ENCODE peak calls at places on chromosomes 4 and X, in ten cellular contexts. One of them, this sample, is unnamed.

GRCh38 chrX:46180258-46180687 is 364.9 kb downstream of the ZNF674 start:
- DNase-seq in ovary: no peak
- DNase-seq in tibial nerve: no peak
- DNase-seq in transverse colon: no peak
- DNase-seq in HepG2: peak
- DNase-seq in upper lobe of left lung: no peak
- DNase-seq in stomach: no peak
- DNase-seq in suprapubic skin: no peak
- DNase-seq in H1: no peak
- DNase-seq in SK-N-SH: no peak
- DNase-seq in this sample: no peak

GRCh38 chrX:134895785-134896184 is 95.0 kb upstream of the SMIM10 start:
- DNase-seq in ovary: no peak
- DNase-seq in tibial nerve: no peak
- DNase-seq in transverse colon: no peak
- DNase-seq in HepG2: no peak
- DNase-seq in upper lobe of left lung: no peak
- DNase-seq in stomach: no peak
- DNase-seq in suprapubic skin: no peak
- DNase-seq in H1: no peak
- DNase-seq in SK-N-SH: no peak
- DNase-seq in this sample: no peak

GRCh38 chrX:134948333-134949241 is 42.2 kb upstream of the SMIM10 start:
- DNase-seq in ovary: no peak
- DNase-seq in tibial nerve: no peak
- DNase-seq in transverse colon: no peak
- DNase-seq in HepG2: peak
- DNase-seq in upper lobe of left lung: no peak
- DNase-seq in stomach: no peak
- DNase-seq in suprapubic skin: no peak
- DNase-seq in H1: no peak
- DNase-seq in SK-N-SH: no peak
- DNase-seq in this sample: no peak

GRCh38 chrX:152926279-152926678 is 28.4 kb downstream of the ZNF185 start:
- DNase-seq in ovary: no peak
- DNase-seq in tibial nerve: peak
- DNase-seq in transverse colon: peak
- DNase-seq in HepG2: peak
- DNase-seq in upper lobe of left lung: no peak
- DNase-seq in stomach: peak
- DNase-seq in suprapubic skin: no peak
- DNase-seq in H1: peak
- DNase-seq in SK-N-SH: peak
- DNase-seq in this sample: no peak

GRCh38 chrX:123696334-123696733 is 36.5 kb downstream of the THOC2 start:
- DNase-seq in ovary: no peak
- DNase-seq in tibial nerve: no peak
- DNase-seq in transverse colon: no peak
- DNase-seq in HepG2: no peak
- DNase-seq in upper lobe of left lung: no peak
- DNase-seq in stomach: no peak
- DNase-seq in suprapubic skin: no peak
- DNase-seq in H1: no peak
- DNase-seq in SK-N-SH: no peak
- DNase-seq in this sample: no peak

GRCh38 chr4:14338206-14338605 is 664.1 kb upstream of the CPEB2 start:
- DNase-seq in ovary: no peak
- DNase-seq in tibial nerve: no peak
- DNase-seq in transverse colon: no peak
- DNase-seq in HepG2: no peak
- DNase-seq in upper lobe of left lung: no peak
- DNase-seq in stomach: no peak
- DNase-seq in suprapubic skin: no peak
- DNase-seq in H1: no peak
- DNase-seq in SK-N-SH: no peak
- DNase-seq in this sample: no peak

GRCh38 chr4:37882665-37883296 is 8.1 kb upstream of the TBC1D1 start:
- DNase-seq in ovary: no peak
- DNase-seq in tibial nerve: no peak
- DNase-seq in transverse colon: no peak
- DNase-seq in HepG2: no peak
- DNase-seq in upper lobe of left lung: no peak
- DNase-seq in stomach: no peak
- DNase-seq in suprapubic skin: no peak
- DNase-seq in H1: no peak
- DNase-seq in SK-N-SH: no peak
- DNase-seq in this sample: no peak

GRCh38 chr4:14375816-14376215 is 626.5 kb upstream of the CPEB2 start:
- DNase-seq in ovary: no peak
- DNase-seq in tibial nerve: no peak
- DNase-seq in transverse colon: no peak
- DNase-seq in HepG2: no peak
- DNase-seq in upper lobe of left lung: no peak
- DNase-seq in stomach: no peak
- DNase-seq in suprapubic skin: no peak
- DNase-seq in H1: no peak
- DNase-seq in SK-N-SH: no peak
- DNase-seq in this sample: no peak

GRCh38 chr4:140743194-140743931 is 12.8 kb downstream of the TBC1D9 start:
- DNase-seq in ovary: no peak
- DNase-seq in tibial nerve: no peak
- DNase-seq in transverse colon: peak
- DNase-seq in HepG2: peak
- DNase-seq in upper lobe of left lung: no peak
- DNase-seq in stomach: no peak
- DNase-seq in suprapubic skin: no peak
- DNase-seq in H1: no peak
- DNase-seq in SK-N-SH: peak
- DNase-seq in this sample: no peak

GRCh38 chr4:15601862-15602261 is 53.3 kb downstream of the FBXL5 start:
- DNase-seq in ovary: no peak
- DNase-seq in tibial nerve: no peak
- DNase-seq in transverse colon: no peak
- DNase-seq in HepG2: no peak
- DNase-seq in upper lobe of left lung: no peak
- DNase-seq in stomach: no peak
- DNase-seq in suprapubic skin: no peak
- DNase-seq in H1: no peak
- DNase-seq in SK-N-SH: no peak
- DNase-seq in this sample: no peak

GRCh38 chrX:57952320-57952678 is 42.0 kb upstream of the ZXDA start:
- DNase-seq in ovary: no peak
- DNase-seq in tibial nerve: no peak
- DNase-seq in transverse colon: no peak
- DNase-seq in HepG2: no peak
- DNase-seq in upper lobe of left lung: no peak
- DNase-seq in stomach: no peak
- DNase-seq in suprapubic skin: peak
- DNase-seq in H1: no peak
- DNase-seq in SK-N-SH: no peak
- DNase-seq in this sample: peak

DNA sequence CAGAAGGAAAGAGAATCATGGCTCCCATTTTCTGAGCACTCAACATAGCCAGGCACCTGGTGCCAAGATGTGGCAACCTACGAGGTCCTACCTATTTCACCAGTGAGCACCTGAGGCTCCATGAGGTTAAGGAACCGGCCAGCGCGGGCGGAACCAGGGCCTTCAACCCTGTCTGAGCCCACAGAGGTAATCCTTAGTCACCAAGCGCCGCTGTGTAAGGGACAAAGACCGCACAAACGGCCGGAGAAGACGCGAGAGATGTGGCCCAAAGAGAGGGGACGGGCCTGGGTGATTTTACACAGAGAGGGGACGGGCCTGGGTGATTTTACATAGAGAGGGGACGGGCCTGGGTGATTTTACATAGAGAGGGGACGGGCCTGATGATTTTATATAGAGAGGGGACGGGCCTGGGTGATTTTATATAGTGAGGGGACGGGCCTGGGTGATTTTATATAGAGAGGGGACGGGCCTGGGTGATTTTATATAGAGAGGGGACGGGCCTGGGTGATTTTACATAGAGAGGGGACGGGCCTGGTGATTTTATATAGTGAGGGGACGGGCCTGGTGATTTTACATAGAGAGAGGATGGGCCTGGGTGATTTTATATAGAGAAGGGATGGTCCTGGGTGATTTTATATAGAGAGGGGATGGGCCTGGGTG is 114.2 kb downstream of the SMIM20 start:
- DNase-seq in ovary: no peak
- DNase-seq in tibial nerve: no peak
- DNase-seq in transverse colon: no peak
- DNase-seq in HepG2: no peak
- DNase-seq in upper lobe of left lung: peak
- DNase-seq in stomach: no peak
- DNase-seq in suprapubic skin: no peak
- DNase-seq in H1: peak
- DNase-seq in SK-N-SH: no peak
- DNase-seq in this sample: no peak
- TF ChIP-seq EP300 in ovary: no peak
- TF ChIP-seq EP300 in tibial nerve: no peak
- TF ChIP-seq EP300 in transverse colon: no peak
- TF ChIP-seq EP300 in HepG2: no peak
- TF ChIP-seq EP300 in upper lobe of left lung: no peak
- TF ChIP-seq EP300 in stomach: no peak
- TF ChIP-seq EP300 in suprapubic skin: no peak
- TF ChIP-seq EP300 in H1: no peak
- TF ChIP-seq EP300 in SK-N-SH: no peak
- TF ChIP-seq EP300 in this sample: no peak

DNA sequence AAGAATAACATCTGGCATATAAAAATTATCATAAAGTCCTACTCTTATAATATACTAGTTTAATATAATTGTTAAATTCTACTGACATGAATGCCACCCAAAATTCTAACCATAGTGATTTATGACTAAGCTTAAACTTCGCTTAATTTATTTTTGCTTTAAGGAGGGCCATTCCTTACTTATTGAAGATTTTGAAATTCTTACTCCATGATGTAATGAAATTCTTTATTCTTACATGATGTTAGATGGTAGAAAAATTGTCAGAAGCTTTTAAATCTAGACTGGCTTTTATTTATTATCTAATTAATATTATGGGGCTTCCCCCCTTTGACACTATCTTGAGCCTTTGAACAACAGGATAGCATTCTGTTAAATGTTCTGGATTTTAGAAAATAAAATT is 19.5 kb upstream of the SUPT20HL2 start:
- DNase-seq in ovary: no peak
- DNase-seq in tibial nerve: no peak
- DNase-seq in transverse colon: no peak
- DNase-seq in HepG2: no peak
- DNase-seq in upper lobe of left lung: no peak
- DNase-seq in stomach: no peak
- DNase-seq in suprapubic skin: no peak
- DNase-seq in H1: no peak
- DNase-seq in SK-N-SH: no peak
- DNase-seq in this sample: no peak
- TF ChIP-seq EP300 in ovary: no peak
- TF ChIP-seq EP300 in tibial nerve: no peak
- TF ChIP-seq EP300 in transverse colon: no peak
- TF ChIP-seq EP300 in HepG2: no peak
- TF ChIP-seq EP300 in upper lobe of left lung: no peak
- TF ChIP-seq EP300 in stomach: no peak
- TF ChIP-seq EP300 in suprapubic skin: no peak
- TF ChIP-seq EP300 in H1: no peak
- TF ChIP-seq EP300 in SK-N-SH: no peak
- TF ChIP-seq EP300 in this sample: no peak

DNA sequence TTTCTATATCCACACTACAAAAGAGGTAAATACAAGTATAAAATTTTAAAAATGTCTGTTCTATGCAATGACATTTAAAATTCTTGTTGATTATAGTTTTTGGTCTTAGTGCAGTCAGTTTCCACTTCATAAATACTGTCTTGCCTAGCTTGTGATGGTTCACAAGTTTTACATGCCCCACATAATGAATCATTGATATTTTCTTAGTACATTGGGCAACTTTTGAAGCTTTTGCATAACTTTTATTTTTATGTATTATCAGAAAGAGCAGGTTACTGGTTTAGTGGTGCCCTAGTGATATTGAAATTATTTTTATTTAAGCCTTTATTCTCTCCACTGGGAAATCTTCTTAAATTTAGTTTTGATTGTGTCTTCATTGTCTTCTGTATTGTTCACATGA is 388.0 kb downstream of the CCSER1 start:
- DNase-seq in ovary: no peak
- DNase-seq in tibial nerve: no peak
- DNase-seq in transverse colon: no peak
- DNase-seq in HepG2: no peak
- DNase-seq in upper lobe of left lung: no peak
- DNase-seq in stomach: no peak
- DNase-seq in suprapubic skin: no peak
- DNase-seq in H1: no peak
- DNase-seq in SK-N-SH: no peak
- DNase-seq in this sample: no peak
- TF ChIP-seq EP300 in ovary: no peak
- TF ChIP-seq EP300 in tibial nerve: no peak
- TF ChIP-seq EP300 in transverse colon: no peak
- TF ChIP-seq EP300 in HepG2: no peak
- TF ChIP-seq EP300 in upper lobe of left lung: no peak
- TF ChIP-seq EP300 in stomach: no peak
- TF ChIP-seq EP300 in suprapubic skin: no peak
- TF ChIP-seq EP300 in H1: no peak
- TF ChIP-seq EP300 in SK-N-SH: no peak
- TF ChIP-seq EP300 in this sample: no peak

GRCh38 chr4:92304636-92305035 is 870 bp downstream of the GRID2 start:
- DNase-seq in ovary: no peak
- DNase-seq in tibial nerve: no peak
- DNase-seq in transverse colon: no peak
- DNase-seq in HepG2: no peak
- DNase-seq in upper lobe of left lung: no peak
- DNase-seq in stomach: no peak
- DNase-seq in suprapubic skin: no peak
- DNase-seq in H1: peak
- DNase-seq in SK-N-SH: peak
- DNase-seq in this sample: no peak

GRCh38 chr4:92303621-92304027 is at the start of gene GRID2:
- DNase-seq in ovary: peak
- DNase-seq in tibial nerve: no peak
- DNase-seq in transverse colon: no peak
- DNase-seq in HepG2: no peak
- DNase-seq in upper lobe of left lung: peak
- DNase-seq in stomach: no peak
- DNase-seq in suprapubic skin: no peak
- DNase-seq in H1: peak
- DNase-seq in SK-N-SH: peak
- DNase-seq in this sample: no peak

GRCh38 chr4:92305878-92306520 is 2.2 kb downstream of the GRID2 start:
- DNase-seq in ovary: no peak
- DNase-seq in tibial nerve: no peak
- DNase-seq in transverse colon: no peak
- DNase-seq in HepG2: no peak
- DNase-seq in upper lobe of left lung: peak
- DNase-seq in stomach: no peak
- DNase-seq in suprapubic skin: no peak
- DNase-seq in H1: peak
- DNase-seq in SK-N-SH: peak
- DNase-seq in this sample: no peak

GRCh38 chr4:92304073-92304472 is 307 bp downstream of the GRID2 start:
- DNase-seq in ovary: no peak
- DNase-seq in tibial nerve: no peak
- DNase-seq in transverse colon: no peak
- DNase-seq in HepG2: no peak
- DNase-seq in upper lobe of left lung: peak
- DNase-seq in stomach: no peak
- DNase-seq in suprapubic skin: no peak
- DNase-seq in H1: no peak
- DNase-seq in SK-N-SH: peak
- DNase-seq in this sample: no peak

GRCh38 chr4:92305148-92305877 is 1.5 kb downstream of the GRID2 start:
- DNase-seq in ovary: peak
- DNase-seq in tibial nerve: no peak
- DNase-seq in transverse colon: no peak
- DNase-seq in HepG2: no peak
- DNase-seq in upper lobe of left lung: peak
- DNase-seq in stomach: peak
- DNase-seq in suprapubic skin: no peak
- DNase-seq in H1: peak
- DNase-seq in SK-N-SH: peak
- DNase-seq in this sample: no peak
- TF ChIP-seq EP300 in ovary: no peak
- TF ChIP-seq EP300 in tibial nerve: no peak
- TF ChIP-seq EP300 in transverse colon: no peak
- TF ChIP-seq EP300 in HepG2: no peak
- TF ChIP-seq EP300 in upper lobe of left lung: no peak
- TF ChIP-seq EP300 in stomach: no peak
- TF ChIP-seq EP300 in suprapubic skin: no peak
- TF ChIP-seq EP300 in H1: no peak
- TF ChIP-seq EP300 in SK-N-SH: no peak
- TF ChIP-seq EP300 in this sample: no peak

This sample was measured in sigmoid colon.